ENCODE peak calls at places on chromosomes 7 and 10, in seven cellular contexts. Q is NCI-H146; K is osteocyte; G is NCI-H510A; F is amniotic stem cell; D is non-pigmented ciliary epithelial cell; M is activated effector memory CD4-positive, alpha-beta T cell treated with Interleukin-2 at 50 U/mL for 16 hours. H is an unnamed sample.

GRCh38 chr7:18016547-18017444 is 10.8 kb downstream of the PRPS1L1 start:
- DNase-seq in Q (no peak), D (no peak), F (no peak), K (no peak), M (no peak), G (no peak), H (no peak)

GRCh38 chr7:98133621-98134266 is 27.1 kb downstream of the LMTK2 start:
- DNase-seq in F (no peak), M (no peak), D (no peak), Q (no peak), K (no peak), G (no peak), H (no peak)

GRCh38 chr7:116726713-116727431 is 54.9 kb downstream of the MET start:
- DNase-seq in K (no peak), D (no peak), F (no peak), G (no peak), M (no peak), Q (no peak), H (no peak)

GRCh38 chr10:89163265-89163995 is 43.7 kb downstream of the CH25H start:
- DNase-seq in M (peak), G (no peak), F (no peak), Q (no peak), K (no peak), D (no peak), H (no peak)

GRCh38 chr10:76112826-76113150 is 681.4 kb downstream of the LRMDA start:
- DNase-seq in Q (no peak), D (no peak), F (no peak), M (no peak), G (no peak), K (no peak), H (no peak)

GRCh38 chr10:86300931-86301330 is 65.7 kb downstream of the GRID1 start:
- DNase-seq in Q (no peak), G (no peak), D (no peak), M (no peak), F (no peak), K (peak), H (no peak)

GRCh38 chr10:18472977-18473376 is 178.4 kb downstream of the NSUN6 start:
- DNase-seq in K (no peak), F (no peak), Q (peak), G (no peak), M (no peak), D (no peak), H (no peak)

GRCh38 chr10:113644185-113645120 is 19.4 kb downstream of the NRAP start:
- DNase-seq in G (no peak), Q (no peak), M (no peak), D (peak), F (no peak), K (no peak), H (no peak)

GRCh38 chr10:91635401-91636400 is 2.8 kb upstream of the PPP1R3C start:
- DNase-seq in F (peak), M (no peak), D (peak), Q (peak), G (peak), K (no peak), H (no peak)

GRCh38 chr7:114345494-114345893 is 69.1 kb upstream of the FOXP2 start:
- DNase-seq in Q (no peak), F (no peak), D (peak), G (no peak), K (no peak), M (no peak), H (peak)

GRCh38 chr7:123535517-123535916 is 1.1 kb upstream of the IQUB start:
- DNase-seq in M (no peak), D (no peak), Q (no peak), K (no peak), G (no peak), F (no peak), H (no peak)

GRCh38 chr7:123864966-123865365 is 20.0 kb downstream of the HYAL4 start:
- DNase-seq in Q (no peak), K (no peak), M (no peak), G (no peak), D (no peak), F (no peak), H (no peak)

GRCh38 chr10:115001506-115002381 is 63.7 kb downstream of the TRUB1 start:
- DNase-seq in Q (no peak), F (no peak), G (peak), M (no peak), D (no peak), K (no peak), H (no peak)

GRCh38 chr7:94396044-94396443 is 1.3 kb downstream of the COL1A2 start:
- DNase-seq in G (no peak), D (no peak), K (no peak), M (no peak), Q (no peak), F (no peak), H (no peak)

GRCh38 chr7:135650831-135651573 is 11.3 kb upstream of the STMP1 start:
- DNase-seq in M (no peak), Q (no peak), D (no peak), K (no peak), F (no peak), G (no peak), H (no peak)

GRCh38 chr7:42758124-42758523 is 153.7 kb downstream of the C7orf25 start:
- DNase-seq in K (no peak), G (no peak), Q (no peak), D (no peak), F (no peak), M (no peak), H (no peak)

GRCh38 chr10:21452203-21452602 is 73.3 kb downstream of the SKIDA1 start:
- DNase-seq in Q (no peak), G (no peak), K (no peak), F (no peak), D (no peak), M (no peak), H (no peak)

GRCh38 chr10:90751107-90751997 is 106.5 kb downstream of the HTR7 start:
- DNase-seq in F (no peak), M (no peak), K (no peak), D (no peak), Q (peak), G (no peak), H (no peak)

GRCh38 chr7:143345428-143345900 is 17.0 kb downstream of the FAM131B start:
- DNase-seq in G (peak), Q (peak), F (no peak), M (peak), K (no peak), D (no peak), H (no peak)

GRCh38 chr10:71370031-71370430 is 26.7 kb upstream of the CDH23 start:
- DNase-seq in K (no peak), Q (no peak), D (no peak), M (no peak), F (no peak), G (no peak), H (no peak)

GRCh38 chr10:88731296-88731695 is 25.2 kb downstream of the LIPK start:
- DNase-seq in F (no peak), Q (peak), G (no peak), M (no peak), K (no peak), D (no peak), H (no peak)

GRCh38 chr7:1956611-1957470 is 275.9 kb downstream of the MAD1L1 start:
- DNase-seq in K (no peak), G (no peak), Q (no peak), M (no peak), D (no peak), F (no peak), H (no peak)

GRCh38 chr7:37757563-37757962 is 74.0 kb downstream of the GPR141 start:
- DNase-seq in K (no peak), Q (no peak), D (no peak), M (no peak), G (no peak), F (no peak), H (no peak)

GRCh38 chr10:73060738-73061635 is 35.7 kb downstream of the P4HA1 start:
- DNase-seq in G (peak), K (no peak), Q (peak), D (no peak), F (no peak), M (no peak), H (no peak)

GRCh38 chr7:156059374-156059773 is 247.1 kb upstream of the SHH start:
- DNase-seq in D (no peak), M (no peak), K (no peak), Q (no peak), G (no peak), F (no peak), H (no peak)

GRCh38 chr10:22550732-22551131 is 163.6 kb downstream of the PIP4K2A start:
- DNase-seq in G (no peak), K (no peak), D (no peak), Q (peak), F (no peak), M (peak), H (no peak)

GRCh38 chr7:103679156-103680132 is 233.4 kb upstream of the SLC26A5 start:
- DNase-seq in Q (no peak), K (no peak), G (no peak), F (no peak), M (no peak), D (no peak), H (peak)

GRCh38 chr10:61850376-61850775 is 51.1 kb upstream of the ARID5B start:
- DNase-seq in M (no peak), G (no peak), K (no peak), Q (no peak), F (no peak), D (no peak), H (no peak)

GRCh38 chr7:155590215-155591023 is 44.1 kb upstream of the CNPY1 start:
- DNase-seq in F (no peak), Q (peak), G (no peak), M (no peak), K (no peak), D (no peak), H (no peak)

GRCh38 chr7:28768577-28769147 is 189.5 kb downstream of the TRIL start:
- DNase-seq in M (no peak), K (no peak), F (no peak), G (no peak), D (peak), Q (no peak), H (no peak)

GRCh38 chr10:79941585-79942210 is 7.2 kb downstream of the SFTPD start:
- DNase-seq in F (no peak), D (no peak), K (peak), Q (peak), G (no peak), M (no peak), H (no peak)

GRCh38 chr10:70711177-70711576 is 38.9 kb downstream of the ADAMTS14 start:
- DNase-seq in Q (no peak), D (no peak), F (no peak), M (no peak), K (no peak), G (no peak), H (no peak)

GRCh38 chr7:25559581-25560367 is 331.5 kb upstream of the NPVF start:
- DNase-seq in D (no peak), M (no peak), F (no peak), G (no peak), Q (no peak), K (no peak), H (no peak)

GRCh38 chr10:26790596-26790995 is 70.2 kb downstream of the ABI1 start:
- DNase-seq in Q (no peak), M (no peak), G (no peak), D (no peak), K (no peak), F (no peak), H (no peak)

GRCh38 chr10:100046088-100046487 is 35.6 kb downstream of the CPN1 start:
- DNase-seq in Q (peak), M (peak), K (peak), G (peak), D (peak), F (peak), H (peak)

GRCh38 chr7:27916372-27916771 is 176.4 kb downstream of the TAX1BP1 start:
- DNase-seq in F (no peak), M (no peak), K (no peak), Q (no peak), D (no peak), G (no peak), H (no peak)

GRCh38 chr10:91349381-91349780 is 60.8 kb upstream of the HECTD2 start:
- DNase-seq in Q (no peak), M (no peak), K (no peak), D (peak), F (peak), G (no peak), H (peak)

GRCh38 chr10:131560166-131560565 is 248.6 kb upstream of the TCERG1L start:
- DNase-seq in M (no peak), K (peak), D (no peak), F (no peak), G (no peak), Q (no peak), H (no peak)